ENCODE peak calls at places on chromosome 12, in eight cellular contexts. B is fibroblast of lung, J is PC-3, V is astrocyte, U is GM23338, N is HCT116, K is neural progenitor cell, Y is OCI-LY7. O is an unnamed sample. For H3K79me2, the result is how much of the 10 kb centered on the place peaks cover.

GRCh38 chr12:27187697-27188096 is 56.4 kb upstream of the STK38L start:
- DNase-seq in B (no peak), J (no peak), V (no peak), U (no peak), N (no peak), K (no peak), Y (no peak), O (no peak)

GRCh38 chr12:79547044-79547734 is 143.6 kb downstream of the PAWR start:
- DNase-seq in B (no peak), J (peak), V (peak), U (peak), N (peak), K (peak), Y (no peak), O (peak)

GRCh38 chr12:85951823-85952222 is 77.7 kb downstream of the NTS start:
- DNase-seq in B (peak), J (peak), V (peak), U (peak), N (peak), K (no peak), Y (no peak), O (peak)

GRCh38 chr12:75724913-75725312 is 213.5 kb upstream of the KRR1 start:
- DNase-seq in B (peak), J (peak), V (peak), U (no peak), N (peak), K (no peak), Y (no peak), O (peak)

GRCh38 chr12:110684322-110684836 is 4.5 kb downstream of the HVCN1 start:
- DNase-seq in B (peak), J (peak), V (no peak), U (no peak), N (no peak), K (no peak), Y (no peak), O (no peak)

GRCh38 chr12:52014567-52015392 is 8.0 kb downstream of the TAMALIN start:
- DNase-seq in B (no peak), J (no peak), V (peak), U (peak), N (no peak), K (peak), Y (no peak), O (no peak)

GRCh38 chr12:2876431-2877046 is 435 bp downstream of the FOXM1 start:
- DNase-seq in B (peak), J (peak), V (no peak), U (peak), N (no peak), K (no peak), Y (peak), O (no peak)

GRCh38 chr12:126547905-126548304 is 1482.7 kb downstream of the AACS start:
- DNase-seq in B (no peak), J (no peak), V (no peak), U (no peak), N (no peak), K (peak), Y (no peak), O (no peak)

GRCh38 chr12:65574867-65575266 is 249.4 kb upstream of the HMGA2 start:
- DNase-seq in B (no peak), J (no peak), V (no peak), U (no peak), N (no peak), K (no peak), Y (no peak), O (no peak)

GRCh38 chr12:11892065-11892391 is 178.7 kb upstream of the BCL2L14 start:
- DNase-seq in B (no peak), J (no peak), V (no peak), U (peak), N (no peak), K (no peak), Y (no peak), O (no peak)

GRCh38 chr12:138898-139534 is 72.4 kb downstream of the IQSEC3 start:
- DNase-seq in B (peak), J (no peak), V (peak), U (peak), N (no peak), K (peak), Y (no peak), O (no peak)

DNA sequence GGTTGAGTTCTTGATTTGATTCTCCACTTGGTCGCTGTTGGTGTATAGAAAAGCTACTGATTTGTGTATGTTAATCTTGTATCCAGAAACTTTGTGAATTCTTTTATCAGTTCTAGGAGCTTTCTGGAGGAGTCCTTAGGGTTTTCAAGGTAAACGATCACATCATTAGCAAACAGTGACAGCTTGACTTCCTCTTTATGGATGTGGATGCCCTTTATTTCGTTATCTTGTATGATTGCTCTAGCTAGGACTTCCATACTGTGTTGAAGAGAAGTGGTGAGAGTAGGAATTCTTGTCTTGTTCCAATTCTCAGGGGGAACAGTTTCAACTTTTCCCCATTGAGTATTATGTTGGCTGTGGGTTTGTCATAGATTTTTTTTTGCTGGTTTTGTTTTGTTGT is 12.4 kb downstream of the MTRFR start:
- DNase-seq in B (no peak), J (no peak), V (no peak), U (no peak), N (no peak), K (no peak), Y (no peak), O (no peak)
- H3K79me2 ChIP-seq in B (under half), J (under half), V (under half), U (half or more), N (half or more), K (half or more), Y (under half), O (half or more)

GRCh38 chr12:24363177-24363754 is 413.8 kb upstream of the SOX5 start:
- DNase-seq in B (no peak), J (no peak), V (no peak), U (no peak), N (no peak), K (no peak), Y (no peak), O (no peak)

GRCh38 chr12:24361860-24362581 is 412.6 kb upstream of the SOX5 start:
- DNase-seq in B (no peak), J (no peak), V (no peak), U (no peak), N (no peak), K (no peak), Y (no peak), O (no peak)

GRCh38 chr12:24364921-24365320 is 415.5 kb upstream of the SOX5 start:
- DNase-seq in B (no peak), J (no peak), V (peak), U (no peak), N (no peak), K (no peak), Y (no peak), O (no peak)

GRCh38 chr12:24360907-24361306 is 411.4 kb upstream of the SOX5 start:
- DNase-seq in B (peak), J (no peak), V (peak), U (no peak), N (no peak), K (no peak), Y (no peak), O (no peak)

DNA sequence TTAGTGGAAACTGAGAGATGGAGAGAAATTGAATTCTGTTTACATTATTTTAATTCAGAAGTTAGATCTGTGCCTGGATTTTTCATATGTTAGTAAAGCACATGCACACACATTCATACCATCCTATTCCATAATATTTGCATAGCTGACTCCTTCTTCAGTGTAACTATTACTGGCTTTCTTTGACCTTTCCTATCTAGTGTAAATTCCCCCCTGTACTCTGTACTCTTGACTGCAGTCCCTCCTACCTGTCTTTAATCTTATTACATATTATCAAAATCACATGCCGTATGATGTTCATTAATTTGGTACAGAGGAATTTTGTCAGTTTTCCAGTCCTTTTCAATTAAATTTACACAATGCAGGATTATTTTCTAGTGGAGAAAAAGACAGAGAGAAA is 417.0 kb upstream of the SOX5 start:
- DNase-seq in B (no peak), J (no peak), V (no peak), U (no peak), N (no peak), K (no peak), Y (no peak), O (no peak)
- H3K79me2 ChIP-seq in B (under half), J (under half), V (under half), U (under half), N (under half), K (under half), Y (under half), O (under half)

GRCh38 chr12:100435948-100436347 is 37.7 kb upstream of the NR1H4 start:
- DNase-seq in B (no peak), J (no peak), V (no peak), U (no peak), N (no peak), K (no peak), Y (no peak), O (no peak)
- H3K79me2 ChIP-seq in B (under half), J (under half), V (under half), U (under half), N (under half), K (under half), Y (under half), O (under half)

GRCh38 chr12:20383612-20384011 is 15.3 kb downstream of the PDE3A start:
- DNase-seq in B (no peak), J (no peak), V (no peak), U (peak), N (no peak), K (peak), Y (no peak), O (no peak)

GRCh38 chr12:20376984-20377383 is 8.6 kb downstream of the PDE3A start:
- DNase-seq in B (peak), J (peak), V (peak), U (no peak), N (peak), K (peak), Y (peak), O (no peak)

GRCh38 chr12:20377750-20378149 is 9.4 kb downstream of the PDE3A start:
- DNase-seq in B (no peak), J (no peak), V (no peak), U (no peak), N (no peak), K (no peak), Y (no peak), O (no peak)

GRCh38 chr12:20382117-20382516 is 13.8 kb downstream of the PDE3A start:
- DNase-seq in B (no peak), J (no peak), V (no peak), U (no peak), N (no peak), K (no peak), Y (no peak), O (no peak)
- H3K79me2 ChIP-seq in B (under half), J (under half), V (under half), U (under half), N (under half), K (under half), Y (under half), O (half or more)

GRCh38 chr12:5480953-5481300 is 49.0 kb downstream of the NTF3 start:
- DNase-seq in B (no peak), J (no peak), V (no peak), U (peak), N (no peak), K (peak), Y (no peak), O (no peak)
- H3K79me2 ChIP-seq in B (under half), J (under half), V (under half), U (under half), N (under half), K (under half), Y (under half), O (under half)

GRCh38 chr12:58602736-58603135 is 317.6 kb downstream of the LRIG3 start:
- DNase-seq in B (peak), J (no peak), V (no peak), U (no peak), N (no peak), K (no peak), Y (no peak), O (no peak)

GRCh38 chr12:58608711-58609110 is 311.6 kb downstream of the LRIG3 start:
- DNase-seq in B (peak), J (no peak), V (peak), U (no peak), N (no peak), K (no peak), Y (no peak), O (no peak)

GRCh38 chr12:58602179-58602578 is 318.1 kb downstream of the LRIG3 start:
- DNase-seq in B (no peak), J (no peak), V (peak), U (no peak), N (no peak), K (no peak), Y (no peak), O (no peak)

GRCh38 chr12:58607805-58608204 is 312.5 kb downstream of the LRIG3 start:
- DNase-seq in B (no peak), J (no peak), V (no peak), U (no peak), N (no peak), K (no peak), Y (no peak), O (no peak)
- H3K79me2 ChIP-seq in B (under half), J (under half), V (under half), U (under half), N (under half), K (under half), Y (under half), O (under half)

GRCh38 chr12:124993568-124994434 is at the start of gene BRI3BP:
- DNase-seq in B (peak), J (peak), V (peak), U (peak), N (no peak), K (peak), Y (peak), O (peak)
- H3K79me2 ChIP-seq in B (under half), J (under half), V (under half), U (under half), N (under half), K (under half), Y (half or more), O (under half)

GRCh38 chr12:14403293-14403692 is 37.8 kb downstream of the ATF7IP start:
- DNase-seq in B (no peak), J (no peak), V (no peak), U (no peak), N (no peak), K (no peak), Y (no peak), O (no peak)

GRCh38 chr12:14400599-14400998 is 35.1 kb downstream of the ATF7IP start:
- DNase-seq in B (no peak), J (no peak), V (no peak), U (no peak), N (no peak), K (no peak), Y (no peak), O (no peak)

GRCh38 chr12:14399871-14400270 is 34.4 kb downstream of the ATF7IP start:
- DNase-seq in B (peak), J (peak), V (peak), U (no peak), N (no peak), K (no peak), Y (no peak), O (no peak)

GRCh38 chr12:14402697-14403096 is 37.2 kb downstream of the ATF7IP start:
- DNase-seq in B (no peak), J (no peak), V (no peak), U (no peak), N (no peak), K (no peak), Y (no peak), O (no peak)

GRCh38 chr12:14403711-14404164 is 38.3 kb downstream of the ATF7IP start:
- DNase-seq in B (peak), J (peak), V (peak), U (no peak), N (no peak), K (no peak), Y (peak), O (peak)
- H3K79me2 ChIP-seq in B (half or more), J (half or more), V (half or more), U (half or more), N (half or more), K (half or more), Y (half or more), O (half or more)